ENCODE peak calls at places on chromosomes 2 and 18, in five cellular contexts. One of them, this sample, is unnamed.

GRCh38 chr2:27833931-27834330 is 56.3 kb downstream of the RBKS start:
- DNase-seq in hippocampal formation: no peak
- DNase-seq in stimulated activated CD4-positive, alpha-beta T cell treated with anti-CD3 and anti-CD28 coated beads, Interleukin-2, amount 100 ng/mL, for 48 hours: no peak
- DNase-seq in HAP-1: no peak
- DNase-seq in upper lobe of right lung: no peak
- DNase-seq in this sample: no peak

GRCh38 chr2:106516864-106517263 is 29.7 kb downstream of the CD8B2 start:
- DNase-seq in hippocampal formation: no peak
- DNase-seq in stimulated activated CD4-positive, alpha-beta T cell treated with anti-CD3 and anti-CD28 coated beads, Interleukin-2, amount 100 ng/mL, for 48 hours: no peak
- DNase-seq in HAP-1: no peak
- DNase-seq in upper lobe of right lung: no peak
- DNase-seq in this sample: no peak

GRCh38 chr18:80034852-80035406 is 695 bp downstream of the RBFA start:
- DNase-seq in hippocampal formation: no peak
- DNase-seq in stimulated activated CD4-positive, alpha-beta T cell treated with anti-CD3 and anti-CD28 coated beads, Interleukin-2, amount 100 ng/mL, for 48 hours: no peak
- DNase-seq in HAP-1: peak
- DNase-seq in upper lobe of right lung: no peak
- DNase-seq in this sample: no peak

GRCh38 chr2:30683240-30683956 is 123.8 kb downstream of the CAPN13 start:
- DNase-seq in hippocampal formation: no peak
- DNase-seq in stimulated activated CD4-positive, alpha-beta T cell treated with anti-CD3 and anti-CD28 coated beads, Interleukin-2, amount 100 ng/mL, for 48 hours: no peak
- DNase-seq in HAP-1: no peak
- DNase-seq in upper lobe of right lung: no peak
- DNase-seq in this sample: no peak

GRCh38 chr2:47236503-47237215 is 81.6 kb upstream of the STPG4 start:
- DNase-seq in hippocampal formation: no peak
- DNase-seq in stimulated activated CD4-positive, alpha-beta T cell treated with anti-CD3 and anti-CD28 coated beads, Interleukin-2, amount 100 ng/mL, for 48 hours: no peak
- DNase-seq in HAP-1: no peak
- DNase-seq in upper lobe of right lung: no peak
- DNase-seq in this sample: no peak

GRCh38 chr2:149585317-149585885 is 2.2 kb downstream of the MMADHC start:
- DNase-seq in hippocampal formation: no peak
- DNase-seq in stimulated activated CD4-positive, alpha-beta T cell treated with anti-CD3 and anti-CD28 coated beads, Interleukin-2, amount 100 ng/mL, for 48 hours: no peak
- DNase-seq in HAP-1: no peak
- DNase-seq in upper lobe of right lung: no peak
- DNase-seq in this sample: no peak

GRCh38 chr18:35143615-35144596 is 96.9 kb upstream of the ZNF397 start:
- DNase-seq in hippocampal formation: peak
- DNase-seq in stimulated activated CD4-positive, alpha-beta T cell treated with anti-CD3 and anti-CD28 coated beads, Interleukin-2, amount 100 ng/mL, for 48 hours: peak
- DNase-seq in HAP-1: peak
- DNase-seq in upper lobe of right lung: no peak
- DNase-seq in this sample: peak

GRCh38 chr2:239397856-239398470 is 2.9 kb downstream of the HDAC4 start:
- DNase-seq in hippocampal formation: no peak
- DNase-seq in stimulated activated CD4-positive, alpha-beta T cell treated with anti-CD3 and anti-CD28 coated beads, Interleukin-2, amount 100 ng/mL, for 48 hours: no peak
- DNase-seq in HAP-1: peak
- DNase-seq in upper lobe of right lung: peak
- DNase-seq in this sample: peak

GRCh38 chr18:36490907-36491306 is 193.4 kb downstream of the FHOD3 start:
- DNase-seq in hippocampal formation: no peak
- DNase-seq in stimulated activated CD4-positive, alpha-beta T cell treated with anti-CD3 and anti-CD28 coated beads, Interleukin-2, amount 100 ng/mL, for 48 hours: no peak
- DNase-seq in HAP-1: no peak
- DNase-seq in upper lobe of right lung: no peak
- DNase-seq in this sample: no peak

GRCh38 chr2:45224321-45224995 is 215.2 kb upstream of the SIX2 start:
- DNase-seq in hippocampal formation: no peak
- DNase-seq in stimulated activated CD4-positive, alpha-beta T cell treated with anti-CD3 and anti-CD28 coated beads, Interleukin-2, amount 100 ng/mL, for 48 hours: no peak
- DNase-seq in HAP-1: no peak
- DNase-seq in upper lobe of right lung: no peak
- DNase-seq in this sample: no peak

GRCh38 chr2:206082298-206082843 is 3.6 kb downstream of the INO80D start:
- DNase-seq in hippocampal formation: no peak
- DNase-seq in stimulated activated CD4-positive, alpha-beta T cell treated with anti-CD3 and anti-CD28 coated beads, Interleukin-2, amount 100 ng/mL, for 48 hours: no peak
- DNase-seq in HAP-1: no peak
- DNase-seq in upper lobe of right lung: no peak
- DNase-seq in this sample: no peak

GRCh38 chr2:68643011-68643873 is at the start of gene PROKR1:
- DNase-seq in hippocampal formation: no peak
- DNase-seq in stimulated activated CD4-positive, alpha-beta T cell treated with anti-CD3 and anti-CD28 coated beads, Interleukin-2, amount 100 ng/mL, for 48 hours: no peak
- DNase-seq in HAP-1: no peak
- DNase-seq in upper lobe of right lung: peak
- DNase-seq in this sample: no peak

GRCh38 chr2:149703281-149703680 is 115.7 kb upstream of the MMADHC start:
- DNase-seq in hippocampal formation: no peak
- DNase-seq in stimulated activated CD4-positive, alpha-beta T cell treated with anti-CD3 and anti-CD28 coated beads, Interleukin-2, amount 100 ng/mL, for 48 hours: no peak
- DNase-seq in HAP-1: no peak
- DNase-seq in upper lobe of right lung: no peak
- DNase-seq in this sample: no peak

GRCh38 chr2:133264951-133265949 is 303.0 kb downstream of the NCKAP5 start:
- DNase-seq in hippocampal formation: no peak
- DNase-seq in stimulated activated CD4-positive, alpha-beta T cell treated with anti-CD3 and anti-CD28 coated beads, Interleukin-2, amount 100 ng/mL, for 48 hours: no peak
- DNase-seq in HAP-1: peak
- DNase-seq in upper lobe of right lung: peak
- DNase-seq in this sample: no peak

GRCh38 chr18:35076556-35076955 is 35.3 kb downstream of the MAPRE2 start:
- DNase-seq in hippocampal formation: no peak
- DNase-seq in stimulated activated CD4-positive, alpha-beta T cell treated with anti-CD3 and anti-CD28 coated beads, Interleukin-2, amount 100 ng/mL, for 48 hours: no peak
- DNase-seq in HAP-1: no peak
- DNase-seq in upper lobe of right lung: no peak
- DNase-seq in this sample: peak

GRCh38 chr18:23094411-23095165 is 40.7 kb upstream of the CABLES1 start:
- DNase-seq in hippocampal formation: no peak
- DNase-seq in stimulated activated CD4-positive, alpha-beta T cell treated with anti-CD3 and anti-CD28 coated beads, Interleukin-2, amount 100 ng/mL, for 48 hours: no peak
- DNase-seq in HAP-1: no peak
- DNase-seq in upper lobe of right lung: no peak
- DNase-seq in this sample: no peak

This sample was measured in fibroblast of the conjunctiva.